ENCODE peak calls at places on chromosomes 7 and 10, in five cellular contexts. One of them, this sample, is unnamed.

GRCh38 chr10:3676564-3676963 is 108.4 kb downstream of the KLF6 start:
- DNase-seq in tibial artery: no peak
- DNase-seq in GM12865: no peak
- DNase-seq in psoas muscle: no peak
- DNase-seq in stimulated activated CD4-positive, alpha-beta T cell treated with anti-CD3 and anti-CD28 coated beads, TNF-alpha, amount 100 ng/mL, for 4 hours: no peak
- DNase-seq in this sample: no peak

GRCh38 chr7:29194206-29194593 is 375 bp upstream of the CHN2 start:
- DNase-seq in tibial artery: no peak
- DNase-seq in GM12865: no peak
- DNase-seq in psoas muscle: peak
- DNase-seq in stimulated activated CD4-positive, alpha-beta T cell treated with anti-CD3 and anti-CD28 coated beads, TNF-alpha, amount 100 ng/mL, for 4 hours: peak
- DNase-seq in this sample: no peak

GRCh38 chr7:136998495-136998894 is 130.0 kb downstream of the CHRM2 start:
- DNase-seq in tibial artery: no peak
- DNase-seq in GM12865: no peak
- DNase-seq in psoas muscle: no peak
- DNase-seq in stimulated activated CD4-positive, alpha-beta T cell treated with anti-CD3 and anti-CD28 coated beads, TNF-alpha, amount 100 ng/mL, for 4 hours: no peak
- DNase-seq in this sample: no peak

GRCh38 chr10:50545846-50546245 is 77.9 kb downstream of the SGMS1 start:
- DNase-seq in tibial artery: no peak
- DNase-seq in GM12865: no peak
- DNase-seq in psoas muscle: no peak
- DNase-seq in stimulated activated CD4-positive, alpha-beta T cell treated with anti-CD3 and anti-CD28 coated beads, TNF-alpha, amount 100 ng/mL, for 4 hours: no peak
- DNase-seq in this sample: no peak

GRCh38 chr7:119900996-119901395 is 372.0 kb upstream of the KCND2 start:
- DNase-seq in tibial artery: no peak
- DNase-seq in GM12865: no peak
- DNase-seq in psoas muscle: no peak
- DNase-seq in stimulated activated CD4-positive, alpha-beta T cell treated with anti-CD3 and anti-CD28 coated beads, TNF-alpha, amount 100 ng/mL, for 4 hours: no peak
- DNase-seq in this sample: no peak

GRCh38 chr10:5666324-5667220 is at the start of gene ASB13:
- DNase-seq in tibial artery: peak
- DNase-seq in GM12865: peak
- DNase-seq in psoas muscle: peak
- DNase-seq in stimulated activated CD4-positive, alpha-beta T cell treated with anti-CD3 and anti-CD28 coated beads, TNF-alpha, amount 100 ng/mL, for 4 hours: peak
- DNase-seq in this sample: no peak

GRCh38 chr7:148681821-148682220 is 16.9 kb upstream of the CUL1 start:
- DNase-seq in tibial artery: no peak
- DNase-seq in GM12865: no peak
- DNase-seq in psoas muscle: no peak
- DNase-seq in stimulated activated CD4-positive, alpha-beta T cell treated with anti-CD3 and anti-CD28 coated beads, TNF-alpha, amount 100 ng/mL, for 4 hours: no peak
- DNase-seq in this sample: no peak

GRCh38 chr10:61211468-61211867 is 241.7 kb downstream of the TMEM26 start:
- DNase-seq in tibial artery: no peak
- DNase-seq in GM12865: no peak
- DNase-seq in psoas muscle: no peak
- DNase-seq in stimulated activated CD4-positive, alpha-beta T cell treated with anti-CD3 and anti-CD28 coated beads, TNF-alpha, amount 100 ng/mL, for 4 hours: no peak
- DNase-seq in this sample: no peak

GRCh38 chr7:83457022-83457892 is 191.7 kb downstream of the SEMA3E start:
- DNase-seq in tibial artery: no peak
- DNase-seq in GM12865: peak
- DNase-seq in psoas muscle: no peak
- DNase-seq in stimulated activated CD4-positive, alpha-beta T cell treated with anti-CD3 and anti-CD28 coated beads, TNF-alpha, amount 100 ng/mL, for 4 hours: no peak
- DNase-seq in this sample: no peak

GRCh38 chr10:123930340-123931001 is 38.9 kb upstream of the CPXM2 start:
- DNase-seq in tibial artery: peak
- DNase-seq in GM12865: no peak
- DNase-seq in psoas muscle: peak
- DNase-seq in stimulated activated CD4-positive, alpha-beta T cell treated with anti-CD3 and anti-CD28 coated beads, TNF-alpha, amount 100 ng/mL, for 4 hours: no peak
- DNase-seq in this sample: no peak

GRCh38 chr10:78868861-78869260 is 199.9 kb upstream of the ZMIZ1 start:
- DNase-seq in tibial artery: no peak
- DNase-seq in GM12865: no peak
- DNase-seq in psoas muscle: no peak
- DNase-seq in stimulated activated CD4-positive, alpha-beta T cell treated with anti-CD3 and anti-CD28 coated beads, TNF-alpha, amount 100 ng/mL, for 4 hours: no peak
- DNase-seq in this sample: no peak

GRCh38 chr10:127928021-127928806 is 21.3 kb downstream of the PTPRE start:
- DNase-seq in tibial artery: no peak
- DNase-seq in GM12865: no peak
- DNase-seq in psoas muscle: no peak
- DNase-seq in stimulated activated CD4-positive, alpha-beta T cell treated with anti-CD3 and anti-CD28 coated beads, TNF-alpha, amount 100 ng/mL, for 4 hours: no peak
- DNase-seq in this sample: no peak

GRCh38 chr7:70618020-70618551 is 513.9 kb upstream of the GALNT17 start:
- DNase-seq in tibial artery: no peak
- DNase-seq in GM12865: no peak
- DNase-seq in psoas muscle: peak
- DNase-seq in stimulated activated CD4-positive, alpha-beta T cell treated with anti-CD3 and anti-CD28 coated beads, TNF-alpha, amount 100 ng/mL, for 4 hours: no peak
- DNase-seq in this sample: no peak

GRCh38 chr7:70456729-70457128 is 675.2 kb upstream of the GALNT17 start:
- DNase-seq in tibial artery: no peak
- DNase-seq in GM12865: peak
- DNase-seq in psoas muscle: no peak
- DNase-seq in stimulated activated CD4-positive, alpha-beta T cell treated with anti-CD3 and anti-CD28 coated beads, TNF-alpha, amount 100 ng/mL, for 4 hours: no peak
- DNase-seq in this sample: no peak

GRCh38 chr7:120089968-120090367 is 183.0 kb upstream of the KCND2 start:
- DNase-seq in tibial artery: no peak
- DNase-seq in GM12865: peak
- DNase-seq in psoas muscle: no peak
- DNase-seq in stimulated activated CD4-positive, alpha-beta T cell treated with anti-CD3 and anti-CD28 coated beads, TNF-alpha, amount 100 ng/mL, for 4 hours: no peak
- DNase-seq in this sample: no peak

GRCh38 chr7:921581-922333 is 32.7 kb downstream of the ADAP1 start:
- DNase-seq in tibial artery: peak
- DNase-seq in GM12865: no peak
- DNase-seq in psoas muscle: peak
- DNase-seq in stimulated activated CD4-positive, alpha-beta T cell treated with anti-CD3 and anti-CD28 coated beads, TNF-alpha, amount 100 ng/mL, for 4 hours: no peak
- DNase-seq in this sample: no peak

GRCh38 chr10:73650537-73651331 is 5.1 kb downstream of the SYNPO2L start:
- DNase-seq in tibial artery: no peak
- DNase-seq in GM12865: peak
- DNase-seq in psoas muscle: peak
- DNase-seq in stimulated activated CD4-positive, alpha-beta T cell treated with anti-CD3 and anti-CD28 coated beads, TNF-alpha, amount 100 ng/mL, for 4 hours: no peak
- DNase-seq in this sample: no peak

GRCh38 chr10:95477175-95477520 is 84.0 kb downstream of the SORBS1 start:
- DNase-seq in tibial artery: no peak
- DNase-seq in GM12865: no peak
- DNase-seq in psoas muscle: no peak
- DNase-seq in stimulated activated CD4-positive, alpha-beta T cell treated with anti-CD3 and anti-CD28 coated beads, TNF-alpha, amount 100 ng/mL, for 4 hours: no peak
- DNase-seq in this sample: no peak